ENCODE peak calls at places on chromosomes 2 and 18, in eight cellular contexts. I is sigmoid colon, C is suprapubic skin, D is ascending aorta, Q is brain microvascular endothelial cell, T is transverse colon, A is OCI-LY7, M is cardiac muscle cell. H is an unnamed sample.

GRCh38 chr18:6370886-6371635 is 43.6 kb downstream of the L3MBTL4 start:
- DNase-seq in I (no peak), C (no peak), D (no peak), Q (no peak), T (peak), A (no peak), M (no peak), H (peak)

GRCh38 chr18:29361843-29362242 is 1184.9 kb upstream of the CDH2 start:
- DNase-seq in I (no peak), C (no peak), D (no peak), Q (no peak), T (no peak), A (peak), M (no peak), H (no peak)

GRCh38 chr2:8547284-8548064 is 134.4 kb upstream of the ID2 start:
- DNase-seq in I (peak), C (peak), D (no peak), Q (no peak), T (peak), A (no peak), M (no peak), H (no peak)

GRCh38 chr18:63882333-63883141 is 5.0 kb upstream of the SERPINB2 start:
- DNase-seq in I (no peak), C (no peak), D (no peak), Q (peak), T (no peak), A (no peak), M (peak), H (peak)

GRCh38 chr18:44465337-44465736 is 215.4 kb upstream of the SETBP1 start:
- DNase-seq in I (no peak), C (no peak), D (no peak), Q (no peak), T (no peak), A (no peak), M (no peak), H (no peak)

GRCh38 chr2:65599693-65600092 is 167.3 kb upstream of the SPRED2 start:
- DNase-seq in I (no peak), C (no peak), D (no peak), Q (no peak), T (no peak), A (no peak), M (no peak), H (no peak)

GRCh38 chr2:118675531-118675930 is 171.9 kb downstream of the EN1 start:
- DNase-seq in I (no peak), C (no peak), D (no peak), Q (no peak), T (no peak), A (no peak), M (no peak), H (no peak)

GRCh38 chr18:58455318-58455950 is 173.5 kb downstream of the ALPK2 start:
- DNase-seq in I (no peak), C (no peak), D (no peak), Q (no peak), T (no peak), A (no peak), M (no peak), H (peak)

GRCh38 chr2:112779598-112779997 is 4.7 kb downstream of the IL1A start:
- DNase-seq in I (no peak), C (no peak), D (no peak), Q (no peak), T (no peak), A (no peak), M (no peak), H (no peak)

GRCh38 chr2:73214120-73215035 is at the start of gene SMYD5:
- DNase-seq in I (peak), C (peak), D (peak), Q (peak), T (peak), A (peak), M (peak), H (peak)

GRCh38 chr2:107936427-107937359 is 49.6 kb upstream of the SLC5A7 start:
- DNase-seq in I (no peak), C (no peak), D (no peak), Q (no peak), T (no peak), A (no peak), M (peak), H (peak)

GRCh38 chr2:24971300-24971549 is 530 bp downstream of the DNAJC27 start:
- DNase-seq in I (no peak), C (no peak), D (no peak), Q (no peak), T (no peak), A (no peak), M (no peak), H (no peak)

GRCh38 chr2:10392951-10393647 is 55.0 kb downstream of the ODC1 start:
- DNase-seq in I (no peak), C (no peak), D (no peak), Q (no peak), T (peak), A (no peak), M (no peak), H (no peak)

GRCh38 chr2:35410431-35411061 is 945.0 kb upstream of the CRIM1 start:
- DNase-seq in I (no peak), C (no peak), D (no peak), Q (peak), T (peak), A (peak), M (peak), H (peak)

DNA sequence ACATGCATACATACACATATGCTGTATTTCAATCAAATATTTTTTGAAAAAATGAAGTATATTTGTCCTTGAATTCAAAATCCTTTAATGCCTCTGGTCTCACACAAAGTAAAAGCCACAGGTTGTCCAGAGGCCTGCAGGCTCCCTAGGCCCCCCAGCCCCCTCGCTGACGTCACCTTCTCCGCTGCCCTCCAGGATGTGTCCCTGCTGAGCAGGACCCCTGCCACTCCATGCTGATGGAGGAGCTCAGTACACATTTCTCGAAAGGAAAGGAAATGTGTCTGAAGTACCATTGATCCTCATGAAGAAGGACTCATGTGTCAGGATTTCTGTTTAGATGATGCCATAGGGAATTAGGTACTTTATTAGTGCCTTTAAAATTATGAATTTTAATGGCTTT is 212.1 kb downstream of the LDLRAD4 start:
- DNase-seq in I (peak), C (no peak), D (peak), Q (no peak), T (no peak), A (no peak), M (no peak), H (no peak)
- H3K27ac ChIP-seq in I (no peak), C (no peak), D (no peak), Q (no peak), T (no peak), A (no peak), M (no peak), H (no peak)

DNA sequence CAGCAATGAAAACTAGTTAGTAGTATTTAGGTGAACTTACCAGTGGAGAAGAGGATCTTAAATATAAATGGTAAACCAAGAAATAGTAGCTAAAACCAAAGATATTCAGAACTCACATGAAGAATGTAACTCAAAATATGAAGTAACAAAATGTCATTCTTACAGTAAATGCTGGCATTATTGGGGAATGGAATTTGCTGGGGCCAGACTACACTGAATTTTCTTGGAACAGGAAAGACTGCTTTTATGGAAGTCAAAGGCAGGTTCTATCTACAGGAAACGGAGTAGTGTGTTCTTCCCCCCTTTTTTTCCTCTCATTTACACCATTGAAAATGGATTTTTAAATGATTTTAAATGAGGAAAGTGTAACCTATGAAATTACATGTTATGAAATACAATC is 188.7 kb downstream of the IKZF2 start:
- DNase-seq in I (no peak), C (no peak), D (no peak), Q (no peak), T (no peak), A (no peak), M (no peak), H (no peak)
- H3K4me3 ChIP-seq in I (no peak), C (no peak), D (no peak), Q (no peak), T (no peak), A (no peak), M (no peak), H (no peak)

GRCh38 chr2:231244382-231245252 is 46.2 kb downstream of the ARMC9 start:
- DNase-seq in I (no peak), C (no peak), D (no peak), Q (no peak), T (peak), A (no peak), M (no peak), H (no peak)
- H3K27ac ChIP-seq in I (no peak), C (no peak), D (no peak), Q (no peak), T (peak), A (no peak), M (no peak), H (no peak)

GRCh38 chr2:179669196-179669595 is 192.2 kb downstream of the ZNF385B start:
- DNase-seq in I (no peak), C (no peak), D (no peak), Q (no peak), T (no peak), A (no peak), M (no peak), H (no peak)
- H3K4me3 ChIP-seq in I (no peak), C (no peak), D (no peak), Q (no peak), T (no peak), A (no peak), M (no peak), H (no peak)

DNA sequence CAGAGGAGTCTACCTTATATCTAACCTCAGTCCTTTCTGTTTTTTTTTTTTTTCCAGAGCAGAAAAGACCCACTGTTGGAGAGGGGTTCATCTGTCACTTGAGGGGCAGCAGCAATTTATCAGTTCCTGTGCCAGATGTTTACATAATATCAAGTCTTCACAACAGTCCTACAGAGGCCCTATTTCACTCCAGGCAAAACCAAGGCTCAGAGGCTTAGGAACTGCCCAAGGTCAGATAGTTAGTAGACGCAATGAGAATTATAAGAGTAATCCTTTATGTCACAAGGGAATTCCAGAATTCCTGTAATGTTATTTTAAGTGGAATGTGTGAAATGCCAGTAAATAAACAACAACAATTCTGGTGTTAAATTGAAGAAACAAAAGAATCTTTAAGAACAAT is 696.1 kb downstream of the NRXN1 start:
- DNase-seq in I (no peak), C (no peak), D (no peak), Q (no peak), T (no peak), A (no peak), M (no peak), H (no peak)
- H3K27ac ChIP-seq in I (no peak), C (no peak), D (no peak), Q (no peak), T (no peak), A (no peak), M (peak), H (no peak)